ENCODE peak calls at places on chromosomes 2 and 18, in six cellular contexts. Q is tibial artery; L is HepG2; B is fibroblast of lung; I is OCI-LY7; E is CD8-positive, alpha-beta memory T cell. K is an unnamed sample.

GRCh38 chr2:169464508-169465386 is 14.5 kb upstream of the BBS5 start:
- DNase-seq in L (no peak), E (no peak), B (no peak), Q (no peak), I (peak; percentile 2), K (no peak)

GRCh38 chr2:236631361-236632291 is 62.0 kb downstream of the ACKR3 start:
- DNase-seq in B (no peak), L (no peak), I (no peak), Q (peak; percentile 54), E (no peak), K (no peak)

GRCh38 chr2:17375262-17375661 is 143.0 kb downstream of the RAD51AP2 start:
- DNase-seq in E (no peak), I (no peak), B (no peak), L (no peak), Q (no peak), K (no peak)

GRCh38 chr2:191321861-191322662 is 76.9 kb downstream of the MYO1B start:
- DNase-seq in B (no peak), I (no peak), E (no peak), Q (no peak), L (no peak), K (no peak)

GRCh38 chr18:78740876-78741275 is 238.7 kb upstream of the SALL3 start:
- DNase-seq in Q (peak; percentile 35), E (no peak), B (no peak), L (no peak), I (no peak), K (no peak)

GRCh38 chr2:119204525-119204924 is 19.1 kb upstream of the STEAP3 start:
- DNase-seq in L (no peak), E (no peak), I (no peak), Q (no peak), B (no peak), K (no peak)

GRCh38 chr18:75161629-75162028 is 47.3 kb downstream of the PTGR3 start:
- DNase-seq in E (no peak), I (peak; percentile 12), L (peak; percentile 77), B (no peak), Q (no peak), K (no peak)

GRCh38 chr18:47425365-47425764 is 173.9 kb upstream of the SKOR2 start:
- DNase-seq in Q (no peak), I (no peak), L (no peak), B (no peak), E (no peak), K (no peak)

GRCh38 chr2:19667085-19667484 is 234.7 kb downstream of the TTC32 start:
- DNase-seq in Q (no peak), E (no peak), L (no peak), I (no peak), B (peak; percentile 77), K (no peak)

GRCh38 chr18:30971338-30971956 is 71.1 kb downstream of the DSC3 start:
- DNase-seq in L (peak; percentile 21), E (no peak), I (peak; percentile 27), Q (no peak), B (peak; percentile 39), K (no peak)

GRCh38 chr2:47269316-47270232 is 114.5 kb upstream of the STPG4 start:
- DNase-seq in E (no peak), Q (peak; percentile 84), B (peak; percentile 96), I (no peak), L (peak; percentile 66), K (peak; percentile 96)

GRCh38 chr2:50787636-50788035 is 244.3 kb downstream of the NRXN1 start:
- DNase-seq in B (no peak), I (no peak), L (no peak), Q (no peak), E (no peak), K (no peak)

GRCh38 chr2:129728251-129728972 is 251.1 kb upstream of the RAB6C start:
- DNase-seq in B (no peak), E (no peak), I (no peak), L (no peak), Q (no peak), K (no peak)

GRCh38 chr2:43088148-43089073 is 138.0 kb downstream of the ZFP36L2 start:
- DNase-seq in L (peak; percentile 95), E (no peak), Q (peak; percentile 38), I (no peak), B (peak; percentile 63), K (no peak)

GRCh38 chr2:207819021-207819687 is 49.4 kb upstream of the FZD5 start:
- DNase-seq in L (peak; percentile 60), E (no peak), I (no peak), Q (no peak), B (no peak), K (no peak)

GRCh38 chr2:232883116-232883721 is 13.2 kb downstream of the SNORC start:
- DNase-seq in E (no peak), I (no peak), Q (no peak), L (no peak), B (no peak), K (no peak)

GRCh38 chr2:212135739-212136138 is 402.9 kb downstream of the ERBB4 start:
- DNase-seq in Q (no peak), E (no peak), I (no peak), L (no peak), B (no peak), K (no peak)

GRCh38 chr2:25265802-25266201 is 75.9 kb downstream of the DNMT3A start:
- DNase-seq in Q (no peak), L (no peak), B (no peak), I (no peak), E (no peak), K (no peak)

GRCh38 chr2:148110184-148110583 is 89.3 kb downstream of the MBD5 start:
- DNase-seq in I (no peak), B (no peak), E (no peak), Q (no peak), L (no peak), K (no peak)

GRCh38 chr2:105895995-105896764 is 151.5 kb downstream of the NCK2 start:
- DNase-seq in B (no peak), L (no peak), Q (no peak), I (no peak), E (no peak), K (no peak)

GRCh38 chr2:222876947-222877346 is 16.1 kb downstream of the ACSL3 start:
- DNase-seq in I (no peak), E (no peak), B (no peak), L (no peak), Q (no peak), K (no peak)

GRCh38 chr2:121664713-121665112 is 15.5 kb upstream of the CLASP1 start:
- DNase-seq in Q (no peak), E (no peak), I (no peak), B (no peak), L (no peak), K (no peak)
- H3K4me1 ChIP-seq in Q (no peaks in the 10 kb centered on the region), E (no peaks in the 10 kb centered on the region), I (no peaks in the 10 kb centered on the region), B (no peaks in the 10 kb centered on the region), L (peaks cover 24% of the 10 kb centered on the region), K (peaks cover 31% of the 10 kb centered on the region)

DNA sequence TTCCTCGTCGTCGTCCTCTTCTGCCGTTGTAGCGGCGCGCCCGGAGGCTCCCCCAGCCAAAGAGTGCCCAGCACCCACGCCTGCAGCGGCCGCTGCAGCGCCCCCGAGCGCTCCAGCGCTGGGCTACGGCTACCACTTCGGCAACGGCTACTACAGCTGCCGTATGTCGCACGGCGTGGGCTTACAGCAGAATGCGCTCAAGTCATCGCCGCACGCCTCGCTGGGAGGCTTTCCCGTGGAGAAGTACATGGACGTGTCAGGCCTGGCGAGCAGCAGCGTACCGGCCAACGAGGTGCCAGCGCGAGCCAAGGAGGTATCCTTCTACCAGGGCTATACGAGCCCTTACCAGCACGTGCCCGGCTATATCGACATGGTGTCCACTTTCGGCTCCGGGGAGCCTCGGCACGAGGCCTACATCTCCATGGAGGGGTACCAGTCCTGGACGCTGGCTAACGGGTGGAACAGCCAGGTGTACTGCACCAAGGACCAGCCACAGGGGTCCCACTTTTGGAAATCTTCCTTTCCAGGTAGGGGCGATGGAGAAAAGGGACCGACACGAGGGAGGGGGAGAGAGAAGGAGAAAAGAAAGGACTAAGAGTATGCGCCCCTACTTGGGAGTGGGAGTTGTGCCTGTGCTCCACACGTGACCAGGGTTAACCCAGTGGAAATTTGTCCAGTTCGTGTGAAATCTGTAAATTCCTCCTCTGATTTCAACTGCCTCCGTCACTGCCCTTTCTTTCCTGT is 796 bp downstream of the HOXD13 start:
- DNase-seq in E (no peak), B (no peak), L (no peak), Q (peak; percentile 64), I (no peak), K (no peak)
- H3K4me3 ChIP-seq in E (no peak overlapping the region), B (no peak overlapping the region), L (peak overlapping the region; percentile 34), Q (peak overlapping the region; percentile 22), I (no peak overlapping the region), K (peak overlapping the region; percentile 39)

GRCh38 chr2:230890696-230891095 is 26.0 kb downstream of the ITM2C start:
- DNase-seq in Q (no peak), L (no peak), E (no peak), I (no peak), B (no peak), K (no peak)

GRCh38 chr2:230891108-230891507 is 26.4 kb downstream of the ITM2C start:
- DNase-seq in I (no peak), Q (no peak), E (no peak), L (no peak), B (no peak), K (no peak)

GRCh38 chr2:230888824-230889400 is 24.2 kb downstream of the ITM2C start:
- DNase-seq in Q (no peak), E (no peak), L (no peak), B (no peak), I (no peak), K (no peak)

GRCh38 chr2:230891509-230891908 is 26.8 kb downstream of the ITM2C start:
- DNase-seq in B (no peak), L (no peak), I (no peak), E (no peak), Q (no peak), K (no peak)

GRCh38 chr2:230889911-230890601 is 25.3 kb downstream of the ITM2C start:
- DNase-seq in B (no peak), L (no peak), E (no peak), Q (no peak), I (no peak), K (no peak)
- H3K27ac ChIP-seq in B (no peak overlapping the region), L (no peak overlapping the region), E (no peak overlapping the region), Q (no peak overlapping the region), I (no peak overlapping the region), K (no peak overlapping the region)

GRCh38 chr2:128642801-128643200 is 324.1 kb upstream of the HS6ST1 start:
- DNase-seq in B (no peak), I (no peak), L (no peak), E (no peak), Q (peak; percentile 37), K (no peak)

GRCh38 chr2:128644745-128645256 is 326.1 kb upstream of the HS6ST1 start:
- DNase-seq in I (no peak), Q (peak; percentile 21), B (peak; percentile 16), E (no peak), L (no peak), K (no peak)

GRCh38 chr2:128644156-128644555 is 325.5 kb upstream of the HS6ST1 start:
- DNase-seq in L (no peak), I (no peak), Q (peak; percentile 23), B (no peak), E (no peak), K (no peak)

GRCh38 chr2:128642316-128642715 is 323.6 kb upstream of the HS6ST1 start:
- DNase-seq in Q (peak; percentile 24), B (no peak), E (no peak), L (no peak), I (no peak), K (no peak)

GRCh38 chr2:128643221-128644065 is 324.8 kb upstream of the HS6ST1 start:
- DNase-seq in E (no peak), B (no peak), L (no peak), I (no peak), Q (peak; percentile 48), K (no peak)
- H3K4me1 ChIP-seq in E (no peaks in the 10 kb centered on the region), B (no peaks in the 10 kb centered on the region), L (no peaks in the 10 kb centered on the region), I (no peaks in the 10 kb centered on the region), Q (no peaks in the 10 kb centered on the region), K (no peaks in the 10 kb centered on the region)

K was measured in RWPE2.